ENCODE peak calls at places on chromosomes 5 and 9, in seven cellular contexts. C is IMR-90, Y is H9, Q is mesendoderm, G is H1, P is mesenchymal stem cell, O is trophoblast cell. U is an unnamed sample.

GRCh38 chr5:81759632-81760005 is 8.7 kb upstream of the SSBP2 start:
- DNase-seq in C (no peak), Y (no peak), Q (no peak), G (no peak), P (no peak), O (no peak), U (no peak)

GRCh38 chr5:146107901-146108300 is 2.5 kb upstream of the PLAC8L1 start:
- DNase-seq in C (peak), Y (no peak), Q (no peak), G (no peak), P (peak), O (no peak), U (no peak)

GRCh38 chr5:174231961-174232487 is 186.5 kb downstream of the NSG2 start:
- DNase-seq in C (no peak), Y (no peak), Q (no peak), G (no peak), P (no peak), O (no peak), U (no peak)

GRCh38 chr5:62621280-62621679 is 42.7 kb downstream of the LRRC70 start:
- DNase-seq in C (no peak), Y (peak), Q (peak), G (peak), P (no peak), O (peak), U (peak)

GRCh38 chr9:32117291-32117690 is 267.2 kb upstream of the ACO1 start:
- DNase-seq in C (no peak), Y (no peak), Q (no peak), G (no peak), P (no peak), O (peak), U (no peak)

GRCh38 chr9:124858330-124859046 is 3.3 kb downstream of the RPL35 start:
- DNase-seq in C (no peak), Y (no peak), Q (no peak), G (no peak), P (no peak), O (no peak), U (no peak)

GRCh38 chr5:64865662-64866061 is 96.9 kb downstream of the CWC27 start:
- DNase-seq in C (peak), Y (no peak), Q (no peak), G (no peak), P (no peak), O (no peak), U (no peak)

GRCh38 chr9:116276651-116277121 is 123.1 kb downstream of the PAPPA start:
- DNase-seq in C (no peak), Y (no peak), Q (peak), G (no peak), P (no peak), O (no peak), U (no peak)

GRCh38 chr5:149143470-149143869 is 2.2 kb downstream of the ABLIM3 start:
- DNase-seq in C (peak), Y (no peak), Q (no peak), G (no peak), P (peak), O (peak), U (no peak)

GRCh38 chr5:177426566-177427210 is at the start of gene GRK6:
- DNase-seq in C (no peak), Y (no peak), Q (peak), G (no peak), P (peak), O (no peak), U (peak)

GRCh38 chr9:133307271-133307670 is 28.7 kb downstream of the SURF6 start:
- DNase-seq in C (no peak), Y (no peak), Q (no peak), G (no peak), P (no peak), O (no peak), U (no peak)

GRCh38 chr5:94562327-94562971 is 56.0 kb downstream of the KIAA0825 start:
- DNase-seq in C (no peak), Y (no peak), Q (no peak), G (no peak), P (no peak), O (no peak), U (no peak)

GRCh38 chr9:6917162-6917561 is 159.4 kb downstream of the KDM4C start:
- DNase-seq in C (no peak), Y (no peak), Q (no peak), G (no peak), P (no peak), O (no peak), U (no peak)

GRCh38 chr5:74641778-74642542 is 1.4 kb upstream of the ENC1 start:
- DNase-seq in C (peak), Y (no peak), Q (peak), G (no peak), P (peak), O (peak), U (peak)

GRCh38 chr5:74109344-74109743 is 483.3 kb downstream of the ARHGEF28 start:
- DNase-seq in C (no peak), Y (no peak), Q (peak), G (no peak), P (no peak), O (no peak), U (no peak)

GRCh38 chr5:56314536-56314935 is 81.4 kb upstream of the ANKRD55 start:
- DNase-seq in C (no peak), Y (peak), Q (no peak), G (no peak), P (no peak), O (peak), U (no peak)

GRCh38 chr9:94135222-94135621 is 51.0 kb downstream of the PTPDC1 start:
- DNase-seq in C (peak), Y (no peak), Q (no peak), G (no peak), P (peak), O (no peak), U (no peak)

GRCh38 chr5:72288923-72289322 is 31.1 kb downstream of the MRPS27 start:
- DNase-seq in C (no peak), Y (no peak), Q (no peak), G (no peak), P (no peak), O (no peak), U (no peak)

GRCh38 chr9:94281101-94281500 is 22.0 kb downstream of the ZNF169 start:
- DNase-seq in C (no peak), Y (no peak), Q (no peak), G (no peak), P (no peak), O (peak), U (no peak)

GRCh38 chr5:10856071-10856470 is 95.0 kb upstream of the DAP start:
- DNase-seq in C (no peak), Y (no peak), Q (no peak), G (no peak), P (no peak), O (no peak), U (no peak)
- H3K9ac ChIP-seq in C (no peak), Y (no peak), Q (no peak), G (no peak), P (no peak), O (no peak), U (no peak)

GRCh38 chr5:16654647-16655334 is 38.0 kb upstream of the RETREG1 start:
- DNase-seq in C (no peak), Y (no peak), Q (no peak), G (no peak), P (no peak), O (no peak), U (no peak)
- H2AK5ac ChIP-seq in C (no peak), Y (no peak), Q (no peak), G (no peak), P (no peak), O (no peak), U (no peak)

DNA sequence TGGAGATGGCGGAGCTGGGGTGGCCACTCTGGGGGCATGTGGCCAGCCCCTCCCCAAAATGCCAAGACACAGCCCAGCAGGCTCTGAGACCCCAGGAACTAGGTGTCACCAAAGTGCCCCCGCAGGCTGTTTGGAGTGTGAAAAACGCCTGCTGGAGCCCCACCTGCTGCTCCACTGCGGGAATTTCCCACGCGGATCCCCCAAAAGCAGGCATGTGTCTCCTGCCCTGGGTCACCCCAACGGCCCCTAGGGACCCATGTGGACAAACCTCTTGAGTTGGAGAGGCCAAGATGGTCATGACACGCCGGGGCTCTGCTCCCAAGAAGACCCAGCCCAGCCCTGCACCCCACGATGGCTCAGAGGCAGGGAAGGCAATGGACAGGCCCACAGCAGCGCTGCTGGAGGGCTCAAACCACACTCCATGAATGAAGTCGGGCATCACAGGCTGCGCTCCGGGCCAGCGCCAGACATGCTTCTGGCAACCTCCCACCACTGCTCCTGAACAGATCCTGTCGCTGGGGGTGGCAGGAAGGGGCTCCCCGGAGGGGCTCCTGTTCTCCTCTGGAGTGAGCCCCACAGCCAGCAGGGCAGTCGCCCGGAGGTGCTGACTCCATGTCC is 15.3 kb downstream of the NOTCH1 start:
- DNase-seq in C (no peak), Y (no peak), Q (no peak), G (no peak), P (no peak), O (no peak), U (no peak)
- H3K23ac ChIP-seq in C (no peak), Y (no peak), Q (no peak), G (no peak), P (peak), O (no peak), U (peak)

GRCh38 chr9:91536211-91536691 is 112.6 kb upstream of the NFIL3 start:
- DNase-seq in C (peak), Y (no peak), Q (peak), G (no peak), P (peak), O (no peak), U (no peak)
- H3K9ac ChIP-seq in C (no peak), Y (no peak), Q (no peak), G (no peak), P (no peak), O (no peak), U (no peak)

DNA sequence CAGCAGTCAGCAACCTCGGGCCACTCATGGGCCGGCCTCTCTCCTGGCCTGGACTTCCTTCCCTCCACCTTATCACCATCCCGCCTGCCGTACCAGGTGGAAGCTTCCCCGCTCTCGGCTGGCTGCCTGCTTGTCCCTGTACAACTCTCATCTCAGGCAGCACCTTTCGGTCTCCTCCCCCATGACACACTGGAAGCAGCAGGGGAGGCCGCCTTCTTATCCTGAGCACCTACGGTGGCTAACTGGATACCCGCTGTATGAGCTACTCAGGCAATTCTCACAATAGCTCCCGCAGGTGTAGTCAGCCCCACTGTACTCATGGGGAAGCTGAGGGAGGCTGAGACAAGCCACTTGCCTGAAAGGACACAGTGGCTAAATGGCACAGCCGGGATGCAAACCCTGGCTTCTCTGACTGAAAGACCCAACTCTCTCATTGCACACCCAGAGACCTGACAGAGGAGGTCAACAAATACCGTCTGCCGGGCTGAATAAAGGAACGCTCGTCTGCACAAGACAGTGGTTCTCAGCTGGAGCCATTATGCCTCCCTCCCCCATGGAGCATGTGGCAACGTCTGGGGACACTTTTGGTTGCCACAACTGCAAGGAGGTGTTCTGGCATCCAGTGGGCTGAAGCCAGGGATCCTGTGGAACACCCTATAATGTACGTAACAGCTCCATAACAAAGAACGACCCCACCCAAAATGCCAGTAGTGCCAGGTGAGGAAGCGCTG is 9.6 kb downstream of the STK10 start:
- DNase-seq in C (no peak), Y (no peak), Q (no peak), G (no peak), P (no peak), O (peak), U (no peak)
- H2AK5ac ChIP-seq in C (peak), Y (no peak), Q (no peak), G (peak), P (peak), O (no peak), U (no peak)

GRCh38 chr9:89166871-89167270 is 11.7 kb downstream of the SHC3 start:
- DNase-seq in C (no peak), Y (no peak), Q (no peak), G (no peak), P (no peak), O (no peak), U (no peak)
- H3K23ac ChIP-seq in C (no peak), Y (no peak), Q (no peak), G (no peak), P (no peak), O (no peak), U (no peak)

U was measured in neuronal stem cell.